ENCODE peak calls at places on chromosomes 11 and 22, in seven cellular contexts. K, A, B, X, T, W and G are unnamed samples.

GRCh38 chr11:134554106-134554505 is 142.1 kb upstream of the B3GAT1 start:
- DNase-seq in K (no peak), X (no peak), B (no peak), A (no peak), T (no peak), W (no peak), G (no peak)

GRCh38 chr11:93652161-93652597 is 9.3 kb upstream of the CEP295 start:
- DNase-seq in X (peak; percentile 35), B (no peak), W (no peak), T (no peak), K (peak; percentile 67), A (peak; percentile 20), G (no peak)

GRCh38 chr22:19431641-19432091 is at the start of gene HIRA:
- DNase-seq in X (peak; percentile 90), B (peak; percentile 94), W (peak; percentile 79), T (no peak), A (no peak), K (peak; percentile 72), G (peak; percentile 92)

GRCh38 chr11:1274501-1274900 is 34.9 kb downstream of the TOLLIP start:
- DNase-seq in X (no peak), T (no peak), B (no peak), W (no peak), A (no peak), K (no peak), G (no peak)

GRCh38 chr22:44667829-44668189 is 34.2 kb upstream of the PRR5 start:
- DNase-seq in W (peak; percentile 53), K (no peak), X (no peak), A (no peak), B (peak; percentile 60), T (no peak), G (no peak)

GRCh38 chr22:33920927-33921575 is 775 bp upstream of the LARGE1 start:
- DNase-seq in W (peak; percentile 79), X (peak; percentile 100), A (peak; percentile 89), B (peak; percentile 94), T (peak; percentile 86), K (peak; percentile 94), G (peak; percentile 100)

GRCh38 chr11:128210148-128210940 is 377.0 kb downstream of the ETS1 start:
- DNase-seq in W (no peak), T (peak; percentile 29), B (no peak), K (peak; percentile 99), X (peak; percentile 34), A (peak; percentile 57), G (no peak)

GRCh38 chr11:12087075-12087775 is 23.2 kb upstream of the MICAL2 start:
- DNase-seq in T (no peak), W (no peak), K (peak; percentile 79), X (no peak), B (peak; percentile 58), A (no peak), G (no peak)

GRCh38 chr11:103624708-103625623 is 411.5 kb upstream of the DDI1 start:
- DNase-seq in K (peak; percentile 99), T (no peak), A (peak; percentile 65), X (no peak), W (no peak), B (no peak), G (no peak)

GRCh38 chr11:13448876-13449275 is 14.1 kb downstream of the BTBD10 start:
- DNase-seq in X (no peak), A (no peak), W (no peak), T (no peak), K (peak; percentile 78), B (no peak), G (no peak)

GRCh38 chr11:35554491-35555237 is 29.2 kb upstream of the PAMR1 start:
- DNase-seq in B (no peak), X (no peak), W (no peak), A (no peak), T (no peak), K (peak; percentile 54), G (no peak)

GRCh38 chr11:116193321-116194114 is 579.3 kb downstream of the BUD13 start:
- DNase-seq in A (no peak), W (no peak), X (peak; percentile 65), T (no peak), K (peak; percentile 18), B (no peak), G (peak; percentile 80)

GRCh38 chr11:63620928-63621539 is 6.8 kb upstream of the PLAAT3 start:
- DNase-seq in B (no peak), W (no peak), T (no peak), K (no peak), X (no peak), A (no peak), G (no peak)

GRCh38 chr11:123587044-123587443 is 67.4 kb downstream of the SCN3B start:
- DNase-seq in A (no peak), K (no peak), X (no peak), B (no peak), T (no peak), W (no peak), G (no peak)

GRCh38 chr22:29307658-29308147 is 1.3 kb downstream of the GAS2L1 start:
- DNase-seq in B (no peak), K (no peak), A (no peak), W (no peak), X (no peak), T (no peak), G (no peak)

GRCh38 chr11:64644348-64645242 is 53.6 kb downstream of the SLC22A12 start:
- DNase-seq in A (no peak), X (peak; percentile 47), K (no peak), T (no peak), W (no peak), B (no peak), G (no peak)

GRCh38 chr11:66564538-66564937 is 3.9 kb downstream of the CTSF start:
- DNase-seq in X (no peak), K (no peak), T (no peak), A (no peak), W (no peak), B (no peak), G (no peak)

GRCh38 chr22:37196539-37197450 is 8.7 kb upstream of the C1QTNF6 start:
- DNase-seq in B (no peak), W (no peak), A (no peak), T (no peak), X (no peak), K (peak; percentile 93), G (no peak)

GRCh38 chr11:33067294-33067693 is 27.9 kb downstream of the TCP11L1 start:
- DNase-seq in A (no peak), X (no peak), W (no peak), K (no peak), B (no peak), T (no peak), G (no peak)

GRCh38 chr11:133425245-133425644 is 107.1 kb downstream of the OPCML start:
- DNase-seq in B (no peak), W (no peak), A (peak; percentile 22), T (no peak), K (no peak), X (no peak), G (no peak)

GRCh38 chr22:38841211-38841610 is 2.6 kb downstream of the NPTXR start:
- DNase-seq in K (no peak), A (no peak), B (no peak), X (no peak), T (no peak), W (no peak), G (no peak)

GRCh38 chr22:45290410-45290936 is 5.7 kb downstream of the UPK3A start:
- DNase-seq in T (no peak), B (no peak), K (no peak), X (peak; percentile 59), W (no peak), A (no peak), G (no peak)

GRCh38 chr11:27933992-27934829 is 173.7 kb downstream of the KIF18A start:
- DNase-seq in W (no peak), X (peak; percentile 4), B (no peak), A (peak; percentile 79), T (no peak), K (peak; percentile 43), G (no peak)

GRCh38 chr11:65920035-65920802 is 993 bp downstream of the DRAP1 start:
- DNase-seq in K (no peak), B (no peak), T (no peak), A (no peak), X (no peak), W (no peak), G (no peak)

GRCh38 chr11:15941206-15941770 is 415.1 kb downstream of the SOX6 start:
- DNase-seq in K (no peak), T (no peak), W (no peak), B (peak; percentile 52), A (no peak), X (peak; percentile 72), G (no peak)

GRCh38 chr11:102420547-102420946 is 32.0 kb downstream of the TMEM123 start:
- DNase-seq in T (no peak), X (no peak), W (no peak), A (no peak), B (peak; percentile 58), K (no peak), G (no peak)

GRCh38 chr11:129728571-129728970 is 87.1 kb upstream of the TMEM45B start:
- DNase-seq in A (no peak), W (no peak), T (no peak), B (no peak), K (no peak), X (no peak), G (no peak)